ENCODE peak calls at places on chromosomes 2 and 18, in ten cellular contexts. P is adipocyte; A is psoas muscle; K is cardiac fibroblast; L is choroid plexus epithelial cell; O is CD8-positive, alpha-beta memory T cell; I is HCT116; J is PC-3; C is fibroblast of pulmonary artery; D is A549. U is an unnamed sample.

GRCh38 chr18:7038330-7038846 is 79.2 kb downstream of the LAMA1 start:
- DNase-seq in O (no peak), J (peak; percentile 77), L (peak; percentile 100), D (peak; percentile 24), P (peak; percentile 98), C (peak; percentile 100), A (peak; percentile 84), I (no peak), K (peak; percentile 99), U (peak; percentile 98)

GRCh38 chr2:10170256-10170655 is 47.7 kb downstream of the RRM2 start:
- DNase-seq in O (no peak), L (peak; percentile 38), A (no peak), K (peak; percentile 49), C (peak; percentile 43), P (peak; percentile 42), I (no peak), D (no peak), J (peak; percentile 12), U (peak; percentile 29)

GRCh38 chr18:36770315-36770946 is 58.4 kb downstream of the TPGS2 start:
- DNase-seq in D (no peak), P (no peak), A (no peak), J (no peak), C (no peak), O (no peak), K (no peak), L (no peak), I (no peak), U (no peak)

GRCh38 chr18:26648509-26649192 is 100.3 kb upstream of the KCTD1 start:
- DNase-seq in L (no peak), I (no peak), A (no peak), P (no peak), J (no peak), O (no peak), C (no peak), K (no peak), D (no peak), U (no peak)

GRCh38 chr2:187684181-187684580 is 129.9 kb upstream of the TFPI start:
- DNase-seq in O (no peak), D (no peak), P (peak; percentile 17), I (no peak), C (no peak), A (no peak), K (no peak), J (no peak), L (peak; percentile 5), U (no peak)

GRCh38 chr18:5895886-5896740 is 791 bp upstream of the TMEM200C start:
- DNase-seq in L (no peak), C (no peak), K (no peak), J (peak; percentile 55), P (peak; percentile 32), A (peak; percentile 34), I (no peak), D (no peak), O (no peak), U (no peak)

GRCh38 chr2:234490239-234491074 is 6.4 kb downstream of the ARL4C start:
- DNase-seq in L (no peak), C (no peak), D (no peak), P (no peak), I (no peak), O (no peak), J (no peak), K (no peak), A (no peak), U (no peak)

GRCh38 chr2:196086517-196087368 is 18.1 kb upstream of the DNAH7 start:
- DNase-seq in O (no peak), C (no peak), A (no peak), P (no peak), L (no peak), D (no peak), J (no peak), I (no peak), K (no peak), U (no peak)

GRCh38 chr2:223078482-223078881 is 26.5 kb downstream of the KCNE4 start:
- DNase-seq in K (no peak), I (no peak), C (no peak), A (no peak), O (no peak), D (no peak), J (no peak), L (no peak), P (no peak), U (no peak)

GRCh38 chr2:126776255-126776654 is 120.3 kb downstream of the GYPC start:
- DNase-seq in D (no peak), L (no peak), C (no peak), O (peak; percentile 6), J (no peak), I (no peak), A (no peak), P (no peak), K (no peak), U (no peak)

GRCh38 chr2:240906911-240907590 is 915 bp downstream of the CROCC2 start:
- DNase-seq in A (no peak), K (no peak), D (no peak), C (no peak), L (no peak), J (no peak), O (no peak), I (no peak), P (no peak), U (no peak)

GRCh38 chr2:203763425-203764272 is 57.2 kb downstream of the CD28 start:
- DNase-seq in C (no peak), I (no peak), D (no peak), L (no peak), K (no peak), P (no peak), O (peak; percentile 26), J (no peak), A (no peak), U (no peak)

GRCh38 chr2:202178342-202178958 is 59.9 kb downstream of the SUMO1 start:
- DNase-seq in P (peak; percentile 92), I (peak; percentile 50), K (peak; percentile 74), O (peak; percentile 39), J (peak; percentile 88), C (peak; percentile 79), A (no peak), L (peak; percentile 78), D (peak; percentile 67), U (no peak)

GRCh38 chr18:6624729-6625308 is 104.7 kb upstream of the ARHGAP28 start:
- DNase-seq in A (no peak), L (peak; percentile 74), K (peak; percentile 75), O (no peak), D (no peak), P (peak; percentile 78), J (no peak), C (peak; percentile 61), I (no peak), U (no peak)

GRCh38 chr2:112712903-112713584 is 7.8 kb upstream of the NT5DC4 start:
- DNase-seq in I (no peak), D (peak; percentile 45), A (no peak), P (peak; percentile 25), L (peak; percentile 61), O (no peak), C (peak; percentile 84), K (peak; percentile 65), J (peak; percentile 62), U (no peak)

GRCh38 chr2:105747254-105747909 is 2.7 kb downstream of the NCK2 start:
- DNase-seq in I (no peak), A (no peak), J (no peak), L (no peak), C (no peak), D (no peak), O (no peak), K (no peak), P (no peak), U (no peak)
- H3K4me3 ChIP-seq in I (no peak overlapping the region), A (peak overlapping the region; percentile 95), J (no peak overlapping the region), L (no peak overlapping the region), C (no peak overlapping the region), D (no peak overlapping the region), O (peak overlapping the region; percentile 90), K (peak overlapping the region; percentile 6), P (no peak overlapping the region), U (no peak overlapping the region)

DNA sequence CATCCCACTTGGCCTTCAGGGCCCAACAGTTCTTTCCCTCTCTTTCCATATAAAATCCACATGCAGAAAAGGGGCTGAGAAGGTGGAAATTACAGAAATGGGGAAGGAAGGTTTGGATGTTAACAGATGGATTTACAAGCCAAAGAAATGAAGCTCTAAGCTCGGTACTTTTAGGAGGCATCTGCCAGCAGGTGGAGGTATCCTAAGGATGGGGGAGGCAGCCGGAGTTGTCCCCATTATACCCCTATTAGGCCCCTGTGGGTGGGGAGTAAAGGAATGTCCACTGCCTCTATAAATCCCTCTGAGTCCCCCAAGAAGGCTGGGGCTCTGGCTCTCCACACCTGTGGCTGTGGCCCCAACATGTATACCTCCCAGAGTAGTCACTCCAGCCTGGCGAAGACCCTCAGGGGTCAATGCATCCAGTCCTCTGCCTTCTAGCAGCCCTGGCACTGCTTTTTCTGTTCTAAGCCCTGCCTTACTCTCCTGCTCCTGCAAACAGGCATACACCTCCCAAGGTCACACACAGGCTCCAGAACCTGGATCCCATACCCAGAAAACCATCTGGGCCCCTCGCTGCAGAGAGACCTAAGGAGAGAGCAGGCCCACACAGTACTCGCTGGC is 1.2 kb downstream of the FBXO41 start:
- DNase-seq in K (no peak), I (no peak), C (no peak), J (no peak), L (no peak), D (no peak), A (no peak), O (no peak), P (no peak), U (no peak)
- H3K4me3 ChIP-seq in K (peak overlapping the region; percentile 62), I (peak overlapping the region; percentile 85), C (peak overlapping the region; percentile 65), J (peak overlapping the region; percentile 83), L (peak overlapping the region; percentile 64), D (peak overlapping the region; percentile 77), A (no peak overlapping the region), O (no peak overlapping the region), P (peak overlapping the region; percentile 80), U (no peak overlapping the region)

GRCh38 chr2:127932199-127932877 is 46.6 kb upstream of the AMMECR1L start:
- DNase-seq in P (peak; percentile 26), C (peak; percentile 59), J (peak; percentile 95), K (peak; percentile 36), O (no peak), L (peak; percentile 60), I (peak; percentile 64), A (no peak), D (peak; percentile 65), U (peak; percentile 51)
- H3K4me3 ChIP-seq in P (no peak overlapping the region), C (no peak overlapping the region), J (no peak overlapping the region), K (no peak overlapping the region), O (no peak overlapping the region), L (no peak overlapping the region), I (no peak overlapping the region), A (no peak overlapping the region), D (no peak overlapping the region), U (no peak overlapping the region)

GRCh38 chr2:68200157-68200787 is 42.6 kb downstream of the PNO1 start:
- DNase-seq in J (no peak), K (no peak), P (no peak), O (no peak), C (no peak), A (no peak), I (no peak), L (no peak), D (no peak), U (no peak)

GRCh38 chr2:68206779-68207178 is 45.6 kb downstream of the PPP3R1 start:
- DNase-seq in K (no peak), L (no peak), D (no peak), C (no peak), O (no peak), I (no peak), J (no peak), A (no peak), P (no peak), U (no peak)

DNA sequence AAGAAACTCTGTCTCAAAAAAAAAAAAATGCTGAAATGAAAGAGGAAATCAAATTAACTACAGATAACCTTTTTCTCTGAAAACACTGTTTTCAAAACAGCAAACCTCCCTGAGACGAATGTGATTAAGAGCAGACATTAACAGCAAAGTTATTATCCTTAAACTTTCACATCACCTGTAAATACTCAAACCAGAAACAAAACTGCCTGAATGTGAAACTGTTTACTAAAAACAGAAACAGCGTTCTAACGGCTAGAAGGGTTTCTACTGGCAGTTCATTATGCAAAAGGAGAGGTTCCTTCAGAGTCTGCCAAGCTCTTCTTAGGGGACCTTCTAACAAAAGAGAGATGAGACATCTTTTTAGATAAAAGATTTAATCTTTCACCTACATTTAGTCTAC is 45.9 kb downstream of the PNO1 start:
- DNase-seq in P (no peak), K (no peak), C (no peak), D (no peak), O (no peak), A (no peak), J (no peak), L (peak; percentile 18), I (no peak), U (no peak)
- H3K4me3 ChIP-seq in P (no peak overlapping the region), K (no peak overlapping the region), C (no peak overlapping the region), D (no peak overlapping the region), O (peak overlapping the region; percentile 15), A (peak overlapping the region; percentile 22), J (no peak overlapping the region), L (no peak overlapping the region), I (no peak overlapping the region), U (no peak overlapping the region)

U was measured in kidney epithelial cell.